ENCODE peak calls at places on chromosome 2, in nine cellular contexts. N is T-cell; X is non-pigmented ciliary epithelial cell; Q is NCI-H146; U is GM03348; A is GOT3; H is CD8-positive, alpha-beta memory T cell; Y is EH; R is GDM1. B is an unnamed sample.

GRCh38 chr2:236527198-236527640 is 42.4 kb upstream of the ACKR3 start:
- DNase-seq in A (no peak), N (no peak), R (no peak), Y (no peak), Q (no peak), X (no peak), U (no peak), H (no peak), B (no peak)

GRCh38 chr2:5093056-5093455 is 599.1 kb upstream of the SOX11 start:
- DNase-seq in H (no peak), Q (no peak), N (no peak), X (no peak), Y (no peak), U (no peak), R (no peak), A (no peak), B (no peak)

GRCh38 chr2:55162284-55163006 is 69.6 kb downstream of the CLHC1 start:
- DNase-seq in R (no peak), U (no peak), N (no peak), Q (no peak), Y (no peak), X (no peak), H (no peak), A (no peak), B (no peak)

GRCh38 chr2:12321886-12322285 is 394.9 kb upstream of the TRIB2 start:
- DNase-seq in N (no peak), H (no peak), A (no peak), Q (no peak), R (no peak), Y (peak; percentile 50), U (no peak), X (no peak), B (no peak)

GRCh38 chr2:205868773-205869333 is 186.6 kb downstream of the NRP2 start:
- DNase-seq in N (no peak), Y (peak; percentile 40), Q (no peak), A (no peak), X (peak; percentile 77), U (peak; percentile 42), R (peak; percentile 86), H (no peak), B (no peak)

GRCh38 chr2:25305809-25306208 is 35.9 kb downstream of the DNMT3A start:
- DNase-seq in A (no peak), H (no peak), R (no peak), Q (no peak), Y (no peak), N (no peak), U (peak; percentile 30), X (no peak), B (no peak)

GRCh38 chr2:108630567-108631405 is 88.5 kb upstream of the RANBP2 start:
- DNase-seq in Y (peak; percentile 69), X (no peak), Q (no peak), R (no peak), H (no peak), U (no peak), N (no peak), A (no peak), B (no peak)

GRCh38 chr2:31337860-31338259 is 76.7 kb downstream of the XDH start:
- DNase-seq in Y (peak; percentile 92), U (peak; percentile 77), R (no peak), Q (no peak), X (peak; percentile 84), H (no peak), N (no peak), A (no peak), B (no peak)

GRCh38 chr2:70984576-70985282 is 6.3 kb downstream of the ANKRD53 start:
- DNase-seq in Y (peak; percentile 40), X (no peak), H (peak; percentile 72), Q (no peak), A (no peak), R (no peak), U (peak; percentile 71), N (peak; percentile 79), B (no peak)

GRCh38 chr2:21111012-21111411 is 12.8 kb upstream of the TDRD15 start:
- DNase-seq in N (no peak), U (no peak), A (no peak), Q (no peak), H (no peak), X (no peak), R (no peak), Y (no peak), B (no peak)

GRCh38 chr2:235204923-235205322 is 253.1 kb downstream of the SH3BP4 start:
- DNase-seq in H (no peak), Q (no peak), N (no peak), A (no peak), R (no peak), X (no peak), Y (peak; percentile 19), U (peak; percentile 78), B (no peak)

GRCh38 chr2:66462196-66462825 is 27.4 kb downstream of the MEIS1 start:
- DNase-seq in Q (no peak), Y (no peak), X (no peak), U (no peak), N (no peak), A (no peak), R (no peak), H (no peak), B (no peak)

GRCh38 chr2:152054593-152054992 is 44.3 kb downstream of the CACNB4 start:
- DNase-seq in R (no peak), Y (peak; percentile 87), H (no peak), U (peak; percentile 67), A (no peak), Q (no peak), N (no peak), X (peak; percentile 62), B (no peak)

GRCh38 chr2:187003038-187003543 is 154.1 kb upstream of the ZSWIM2 start:
- DNase-seq in A (no peak), Q (no peak), X (no peak), N (no peak), R (peak; percentile 40), H (no peak), U (no peak), Y (peak; percentile 43), B (no peak)

GRCh38 chr2:112627060-112628040 is 18.4 kb upstream of the SLC20A1 start:
- DNase-seq in Q (no peak), R (peak; percentile 74), H (no peak), A (peak; percentile 33), U (peak; percentile 90), X (peak; percentile 94), N (no peak), Y (peak; percentile 96), B (no peak)

GRCh38 chr2:171531836-171532450 is 9.7 kb downstream of the CYBRD1 start:
- DNase-seq in R (no peak), U (peak; percentile 24), H (no peak), Y (peak; percentile 85), A (no peak), Q (no peak), N (no peak), X (no peak), B (no peak)

GRCh38 chr2:238082151-238082550 is 18.0 kb upstream of the ESPNL start:
- DNase-seq in R (no peak), A (no peak), H (no peak), U (no peak), Q (no peak), N (no peak), X (no peak), Y (no peak), B (no peak)

GRCh38 chr2:134375935-134376334 is 122.1 kb downstream of the MGAT5 start:
- DNase-seq in X (no peak), N (no peak), Y (peak; percentile 76), A (no peak), H (no peak), U (no peak), Q (peak; percentile 43), R (no peak), B (no peak)

GRCh38 chr2:231297108-231297908 is 98.2 kb upstream of the B3GNT7 start:
- DNase-seq in R (peak; percentile 52), X (no peak), Q (peak; percentile 54), Y (peak; percentile 67), U (peak; percentile 70), A (no peak), N (peak; percentile 7), H (no peak), B (no peak)

GRCh38 chr2:128379021-128380005 is 60.6 kb upstream of the HS6ST1 start:
- DNase-seq in X (no peak), A (no peak), Q (peak; percentile 83), H (no peak), Y (peak; percentile 77), N (no peak), R (no peak), U (peak; percentile 88), B (no peak)

GRCh38 chr2:32357545-32358482 is 991 bp downstream of the BIRC6 start:
- DNase-seq in Y (peak; percentile 55), Q (peak; percentile 65), N (peak; percentile 7), A (no peak), X (no peak), R (no peak), U (peak; percentile 57), H (peak; percentile 17), B (no peak)

GRCh38 chr2:146701183-146701582 is 1143.6 kb upstream of the ACVR2A start:
- DNase-seq in A (no peak), X (no peak), Y (no peak), R (no peak), Q (no peak), N (no peak), H (no peak), U (no peak), B (no peak)

GRCh38 chr2:186544255-186544675 is 45.6 kb upstream of the ITGAV start:
- DNase-seq in N (no peak), H (no peak), Y (peak; percentile 93), U (peak; percentile 63), A (no peak), R (no peak), X (no peak), Q (no peak), B (no peak)

GRCh38 chr2:9707008-9707407 is 76.2 kb upstream of the YWHAQ start:
- DNase-seq in X (no peak), Y (no peak), R (no peak), N (no peak), Q (no peak), U (no peak), A (no peak), H (no peak), B (peak; percentile 17)

GRCh38 chr2:56476509-56477071 is 292.8 kb downstream of the CCDC85A start:
- DNase-seq in N (no peak), A (no peak), X (no peak), Y (no peak), U (no peak), Q (no peak), R (no peak), H (no peak), B (no peak)

GRCh38 chr2:177241771-177242135 is 22.8 kb downstream of the NFE2L2 start:
- DNase-seq in X (no peak), R (no peak), N (no peak), Q (no peak), H (no peak), U (peak; percentile 39), A (no peak), Y (peak; percentile 74), B (no peak)

B was measured in NCI-H774.